ENCODE peak calls at places on chromosomes 1 and 21, in four cellular contexts. B, R, M and Y are unnamed samples.

GRCh38 chr1:115988953-115989352 is 12.6 kb downstream of the SLC22A15 start:
- DNase-seq in B (no peak), R (no peak), M (no peak), Y (no peak)

GRCh38 chr1:147241955-147242448 is 482 bp upstream of the CHD1L start:
- DNase-seq in B (no peak), M (no peak), R (no peak), Y (no peak)

GRCh38 chr1:82219841-82220240 is 419.1 kb downstream of the ADGRL2 start:
- DNase-seq in R (no peak), M (no peak), B (no peak), Y (no peak)

GRCh38 chr1:116737855-116738318 is 16.3 kb upstream of the CD2 start:
- DNase-seq in B (no peak), M (no peak), R (no peak), Y (no peak)

GRCh38 chr1:76073471-76073870 is 1.1 kb upstream of the ST6GALNAC3 start:
- DNase-seq in R (no peak), M (peak), B (no peak), Y (peak)

GRCh38 chr21:28959367-28960099 is 33.1 kb downstream of the LTN1 start:
- DNase-seq in M (peak), B (no peak), R (no peak), Y (peak)

GRCh38 chr1:38347446-38348175 is 301.0 kb upstream of the POU3F1 start:
- DNase-seq in B (no peak), M (no peak), R (no peak), Y (no peak)

GRCh38 chr1:9798236-9799130 is 25.3 kb downstream of the CLSTN1 start:
- DNase-seq in M (no peak), B (no peak), R (no peak), Y (no peak)

GRCh38 chr1:228778946-228779345 is 43.7 kb downstream of the RHOU start:
- DNase-seq in B (no peak), M (no peak), R (no peak), Y (no peak)

GRCh38 chr1:42173961-42174715 is 9.6 kb upstream of the GUCA2A start:
- DNase-seq in M (no peak), R (peak), B (no peak), Y (no peak)

GRCh38 chr1:212313616-212314015 is 28.4 kb downstream of the PPP2R5A start:
- DNase-seq in R (no peak), M (peak), B (no peak), Y (peak)

GRCh38 chr1:155499263-155499662 is 63.3 kb downstream of the ASH1L start:
- DNase-seq in B (no peak), R (no peak), M (no peak), Y (no peak)

GRCh38 chr1:36924282-36924791 is 110.0 kb downstream of the GRIK3 start:
- DNase-seq in M (peak), B (no peak), R (peak), Y (no peak)

GRCh38 chr1:25906644-25907300 is 553 bp upstream of the STMN1 start:
- DNase-seq in M (no peak), B (no peak), R (no peak), Y (no peak)

GRCh38 chr1:96968582-96969378 is 247.2 kb downstream of the PTBP2 start:
- DNase-seq in R (no peak), B (no peak), M (peak), Y (no peak)

GRCh38 chr1:173122958-173123852 is 72.5 kb upstream of the TNFSF18 start:
- DNase-seq in R (peak), M (peak), B (no peak), Y (peak)

GRCh38 chr1:202086579-202087350 is 36.0 kb upstream of the GPR37L1 start:
- DNase-seq in B (no peak), R (peak), M (no peak), Y (no peak)

GRCh38 chr1:230270185-230270939 is 155.8 kb downstream of the PGBD5 start:
- DNase-seq in R (no peak), B (no peak), M (no peak), Y (no peak)

GRCh38 chr1:235945775-235946565 is 79.3 kb upstream of the LYST start:
- DNase-seq in M (no peak), B (no peak), R (no peak), Y (no peak)

GRCh38 chr21:29372063-29372802 is 73.5 kb downstream of the BACH1 start:
- DNase-seq in M (peak), R (peak), B (peak), Y (peak)

DNA sequence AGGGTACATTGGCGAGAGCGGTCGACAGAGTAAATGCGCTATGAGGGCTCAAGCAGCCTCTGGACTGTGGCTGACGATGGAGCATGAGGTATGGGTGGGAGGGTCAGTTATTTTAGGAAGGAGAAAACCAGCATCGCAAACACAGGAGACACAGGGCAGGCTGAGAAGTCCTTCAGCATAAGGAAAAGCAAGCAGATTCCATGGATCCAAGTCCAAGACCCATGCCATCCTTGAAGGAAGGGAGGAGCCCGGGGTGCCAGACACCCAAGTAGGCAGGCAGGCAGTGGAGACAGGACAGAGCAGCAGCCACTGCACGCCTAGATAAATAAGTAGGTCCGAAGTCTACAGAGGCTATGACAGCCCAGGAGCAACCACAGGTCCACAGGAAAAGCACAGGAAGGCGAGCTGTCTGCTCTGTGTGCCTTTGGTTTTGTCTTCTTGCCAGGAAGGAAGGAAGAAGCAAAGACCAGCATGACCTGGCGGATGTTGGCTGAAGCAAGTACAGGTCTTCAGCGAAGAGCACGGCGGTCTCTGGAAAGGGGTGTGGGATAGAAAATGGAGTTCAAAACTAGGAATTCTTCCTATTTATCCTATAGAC is 76.4 kb upstream of the SLC45A1 start:
- DNase-seq in B (no peak), R (no peak), M (no peak), Y (no peak)
- TF ChIP-seq CTCF in B (no peak), R (no peak), M (no peak), Y (no peak)

GRCh38 chr1:222096476-222096772 is 354.5 kb upstream of the DUSP10 start:
- DNase-seq in M (no peak), B (no peak), R (no peak), Y (no peak)
- TF ChIP-seq CTCF in M (no peak), B (no peak), R (peak), Y (peak)

GRCh38 chr1:29703596-29703995 is 467.3 kb downstream of the PTPRU start:
- DNase-seq in M (peak), R (peak), B (no peak), Y (peak)
- TF ChIP-seq CTCF in M (peak), R (peak), B (peak), Y (peak)

GRCh38 chr21:22120616-22121266 is 1122.5 kb downstream of the NCAM2 start:
- DNase-seq in R (no peak), B (no peak), M (peak), Y (no peak)
- TF ChIP-seq CTCF in R (no peak), B (no peak), M (peak), Y (peak)

DNA sequence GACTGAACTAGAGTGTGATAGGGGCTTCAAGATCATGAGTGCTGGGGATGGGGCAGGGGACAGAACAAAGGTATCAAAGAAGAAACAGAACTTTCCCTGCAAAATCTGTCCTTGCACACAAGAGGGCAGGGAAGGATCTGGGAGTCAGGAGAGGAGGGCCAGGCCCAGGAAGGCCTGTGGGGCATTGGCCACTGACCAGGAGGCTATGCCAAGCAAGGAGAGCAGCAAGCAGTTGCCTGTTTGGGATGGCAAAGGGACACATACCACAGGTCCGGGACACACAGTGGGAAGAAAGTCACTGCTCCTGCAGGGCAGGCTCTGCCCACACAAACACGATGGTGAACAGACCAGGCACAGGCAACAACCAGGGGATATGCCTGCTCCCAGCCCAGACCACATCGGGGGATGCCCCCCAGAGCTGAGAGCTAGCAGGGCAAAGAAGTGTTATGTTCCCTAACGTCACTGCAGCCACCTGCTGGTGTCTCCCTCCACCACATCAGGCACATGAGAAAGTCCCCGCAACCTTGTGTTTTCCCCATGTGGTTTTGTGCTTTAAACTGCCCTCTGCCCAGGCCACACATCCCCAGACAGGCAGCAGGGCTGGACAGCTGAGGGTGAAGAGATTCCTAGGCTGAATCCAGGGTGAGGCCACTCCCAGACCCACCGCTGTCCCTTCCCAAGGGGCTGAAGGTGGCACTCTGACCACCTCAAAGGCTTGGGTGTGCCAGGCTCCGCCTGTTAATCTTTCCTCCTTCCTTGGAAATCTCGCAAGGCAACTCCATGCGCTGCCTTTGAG is 53.6 kb downstream of the KIF21B start:
- DNase-seq in B (no peak), M (no peak), R (no peak), Y (no peak)
- TF ChIP-seq CTCF in B (peak), M (no peak), R (no peak), Y (peak)

DNA sequence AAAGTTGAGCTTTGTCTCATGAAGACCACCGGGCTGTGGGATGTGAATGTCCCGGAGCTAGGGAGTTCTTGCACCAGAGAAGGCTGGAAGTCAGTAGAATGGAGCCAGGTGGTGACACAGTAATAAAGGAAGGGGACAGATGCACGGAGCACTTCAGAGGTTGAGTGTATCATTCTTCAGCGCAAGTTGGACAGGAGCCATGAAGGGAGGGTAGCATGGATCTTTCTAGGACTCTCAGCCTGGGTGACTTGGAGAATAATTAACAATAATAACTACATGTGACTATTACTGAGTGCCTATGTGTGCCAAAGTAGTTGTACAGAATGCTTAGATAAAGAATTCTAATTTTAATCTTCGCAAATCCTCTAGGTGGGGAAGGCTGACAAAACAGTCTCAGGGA is 258.7 kb upstream of the AJAP1 start:
- DNase-seq in B (no peak), M (no peak), R (no peak), Y (no peak)
- TF ChIP-seq CTCF in B (no peak), M (no peak), R (no peak), Y (no peak)

GRCh38 chr1:192512426-192513125 is 63.0 kb upstream of the RGS1 start:
- DNase-seq in B (no peak), M (no peak), R (no peak), Y (no peak)

DNA sequence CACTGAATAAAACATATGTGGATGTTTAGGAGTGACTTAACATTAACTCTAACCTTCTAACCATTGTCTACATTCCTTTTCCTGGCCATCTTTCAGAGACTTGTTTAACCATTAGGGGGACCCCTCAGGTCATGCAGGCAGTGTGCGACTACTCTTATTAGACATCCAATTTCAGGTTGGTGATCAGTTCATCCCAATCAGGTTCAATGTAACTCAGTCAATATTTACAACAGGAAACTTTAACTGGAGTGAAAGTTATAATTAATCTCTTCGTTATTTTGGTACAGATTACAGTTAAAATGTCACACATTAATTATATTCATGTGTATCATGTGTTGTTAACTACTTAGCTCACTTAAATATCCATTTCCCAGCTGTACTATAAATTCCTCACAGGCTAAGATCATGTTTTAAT is 68.8 kb upstream of the RGS1 start:
- DNase-seq in B (peak), R (no peak), M (peak), Y (peak)
- TF ChIP-seq CTCF in B (peak), R (no peak), M (peak), Y (peak)